ENCODE peak calls at places on chromosomes 3 and 15, in six cellular contexts. S is endothelial cell, D is PC-3, V is fibroblast of pulmonary artery, N is thyroid gland, F is progenitor cell of endocrine pancreas. X is an unnamed sample.

GRCh38 chr3:27976933-27977332 is 254.8 kb upstream of the EOMES start:
- DNase-seq in S (no peak), D (peak), V (peak), N (no peak), F (no peak), X (peak)

GRCh38 chr3:174398761-174399160 is 460.4 kb upstream of the NAALADL2 start:
- DNase-seq in S (no peak), D (no peak), V (peak), N (no peak), F (no peak), X (peak)

GRCh38 chr3:64000446-64001055 is 22.7 kb downstream of the PSMD6 start:
- DNase-seq in S (no peak), D (no peak), V (no peak), N (no peak), F (no peak), X (no peak)

GRCh38 chr15:89416339-89417183 is 79.8 kb downstream of the RHCG start:
- DNase-seq in S (peak), D (peak), V (peak), N (peak), F (peak), X (peak)

GRCh38 chr15:80969316-80969715 is 20.3 kb downstream of the MESD start:
- DNase-seq in S (no peak), D (no peak), V (no peak), N (no peak), F (no peak), X (no peak)

GRCh38 chr3:64345351-64345750 is 120.1 kb upstream of the PRICKLE2 start:
- DNase-seq in S (no peak), D (peak), V (peak), N (peak), F (no peak), X (peak)

GRCh38 chr3:13146643-13147143 is 73.5 kb upstream of the IQSEC1 start:
- DNase-seq in S (no peak), D (no peak), V (no peak), N (no peak), F (no peak), X (no peak)

GRCh38 chr3:134355416-134355815 is 18.8 kb downstream of the AMOTL2 start:
- DNase-seq in S (no peak), D (no peak), V (no peak), N (no peak), F (no peak), X (peak)

GRCh38 chr3:15271030-15271429 is 61.4 kb downstream of the SH3BP5 start:
- DNase-seq in S (no peak), D (no peak), V (no peak), N (no peak), F (no peak), X (no peak)

GRCh38 chr3:69869643-69870042 is 129.9 kb upstream of the SAMMSON start:
- DNase-seq in S (no peak), D (no peak), V (peak), N (no peak), F (no peak), X (no peak)

GRCh38 chr15:101121511-101122090 is 130.2 kb downstream of the CHSY1 start:
- DNase-seq in S (peak), D (peak), V (peak), N (peak), F (peak), X (peak)

GRCh38 chr3:72329354-72329753 is 518.9 kb downstream of the SHQ1 start:
- DNase-seq in S (no peak), D (no peak), V (peak), N (peak), F (no peak), X (no peak)

GRCh38 chr3:33858131-33858530 is 59.7 kb downstream of the PDCD6IP start:
- DNase-seq in S (no peak), D (peak), V (no peak), N (no peak), F (no peak), X (no peak)

GRCh38 chr3:85303156-85303555 is 344.4 kb downstream of the CADM2 start:
- DNase-seq in S (no peak), D (no peak), V (no peak), N (no peak), F (no peak), X (no peak)

GRCh38 chr15:101168463-101168824 is 83.4 kb downstream of the CHSY1 start:
- DNase-seq in S (no peak), D (no peak), V (peak), N (no peak), F (no peak), X (peak)

GRCh38 chr3:14522129-14522691 is 17.9 kb downstream of the GRIP2 start:
- DNase-seq in S (no peak), D (no peak), V (no peak), N (no peak), F (no peak), X (no peak)

GRCh38 chr15:69044899-69045298 is 30.4 kb downstream of the NOX5 start:
- DNase-seq in S (no peak), D (peak), V (peak), N (no peak), F (no peak), X (peak)

DNA sequence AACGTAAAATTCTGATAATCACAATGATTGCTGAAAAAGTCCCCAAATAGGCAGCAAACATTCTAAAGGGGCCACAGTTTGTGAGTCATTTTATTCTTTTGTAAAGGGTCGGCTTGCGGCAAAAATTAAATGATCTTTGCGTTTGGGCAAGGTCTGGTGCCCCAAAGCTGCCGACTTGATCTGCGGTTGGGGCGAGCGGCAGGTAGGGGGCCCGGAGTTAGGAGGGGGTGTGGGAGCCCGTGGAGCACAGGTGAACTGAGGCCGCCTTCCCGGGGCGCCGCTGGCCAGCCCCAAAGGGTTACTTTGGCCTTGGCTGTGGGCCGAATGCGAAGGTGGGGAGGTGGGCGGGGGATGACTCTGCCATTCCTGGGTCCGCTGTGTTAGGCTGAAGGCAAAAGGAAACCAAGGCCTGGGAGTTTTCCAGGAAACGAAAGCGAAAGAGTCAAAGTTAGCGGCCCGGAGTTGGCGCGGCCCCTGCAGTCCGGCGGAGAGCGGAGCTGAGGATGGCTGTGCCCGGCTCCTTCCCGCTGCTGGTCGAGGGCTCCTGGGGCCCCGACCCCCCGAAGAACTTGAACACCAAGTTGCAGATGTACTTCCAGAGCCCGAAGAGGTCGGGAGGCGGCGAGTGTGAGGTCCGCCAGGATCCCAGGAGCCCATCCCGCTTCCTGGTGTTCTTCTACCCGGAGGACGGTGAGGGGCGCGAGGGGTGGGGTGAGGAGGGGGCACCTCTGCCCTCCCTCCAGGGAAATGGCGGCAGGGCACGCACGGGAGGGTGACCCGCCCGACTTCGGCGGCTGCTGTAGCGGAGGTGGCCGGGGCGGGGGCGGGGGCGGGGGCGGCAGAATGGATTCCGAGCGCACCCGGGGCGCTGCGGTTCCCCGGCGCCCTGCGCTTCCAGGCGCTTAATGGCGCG is at the start of gene PARP14:
- DNase-seq in S (peak), D (peak), V (peak), N (peak), F (peak), X (peak)
- TF ChIP-seq CTCF in S (no peak), D (peak), V (no peak), N (no peak), F (peak), X (peak)

GRCh38 chr3:29515451-29515850 is 234.6 kb downstream of the RBMS3 start:
- DNase-seq in S (no peak), D (peak), V (peak), N (no peak), F (no peak), X (peak)

GRCh38 chr3:29525254-29525881 is 244.5 kb downstream of the RBMS3 start:
- DNase-seq in S (no peak), D (peak), V (peak), N (peak), F (no peak), X (peak)

GRCh38 chr3:29521751-29522150 is 240.9 kb downstream of the RBMS3 start:
- DNase-seq in S (no peak), D (no peak), V (no peak), N (no peak), F (no peak), X (no peak)

GRCh38 chr3:29516164-29516563 is 235.3 kb downstream of the RBMS3 start:
- DNase-seq in S (no peak), D (no peak), V (no peak), N (no peak), F (no peak), X (no peak)

DNA sequence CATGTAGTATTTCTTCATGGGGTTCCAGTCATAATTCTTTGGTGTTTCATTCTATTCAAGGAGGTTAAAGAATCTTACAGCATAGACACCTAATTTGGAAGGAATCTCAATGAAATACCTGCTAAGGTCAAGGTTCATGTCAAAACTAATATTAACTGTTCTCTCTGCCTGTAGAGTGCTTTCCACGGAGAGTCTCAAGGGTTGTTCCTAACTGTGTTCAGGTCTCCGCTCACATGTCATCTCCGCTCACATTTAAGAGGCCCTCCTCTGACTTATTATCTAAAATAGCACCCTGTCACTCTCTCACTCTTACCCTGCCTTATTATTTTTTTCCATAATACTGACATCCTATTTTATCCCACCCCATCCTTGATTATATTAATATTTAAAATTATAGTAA is 239.9 kb downstream of the RBMS3 start:
- DNase-seq in S (no peak), D (no peak), V (no peak), N (no peak), F (no peak), X (no peak)
- TF ChIP-seq CTCF in S (no peak), D (no peak), V (no peak), N (no peak), F (no peak), X (no peak)

GRCh38 chr3:11636372-11636760 is 7.3 kb downstream of the VGLL4 start:
- DNase-seq in S (no peak), D (no peak), V (no peak), N (no peak), F (no peak), X (no peak)
- TF ChIP-seq CTCF in S (no peak), D (no peak), V (no peak), N (no peak), F (no peak), X (no peak)

GRCh38 chr15:32991544-32992192 is 202.8 kb downstream of the FMN1 start:
- DNase-seq in S (no peak), D (no peak), V (no peak), N (no peak), F (no peak), X (no peak)

GRCh38 chr15:32990071-32990470 is 204.4 kb downstream of the FMN1 start:
- DNase-seq in S (no peak), D (no peak), V (no peak), N (no peak), F (no peak), X (peak)

GRCh38 chr15:32998182-32998581 is 196.3 kb downstream of the FMN1 start:
- DNase-seq in S (no peak), D (no peak), V (no peak), N (no peak), F (no peak), X (no peak)

GRCh38 chr15:32994810-32995424 is 199.6 kb downstream of the FMN1 start:
- DNase-seq in S (no peak), D (peak), V (peak), N (no peak), F (no peak), X (peak)

DNA sequence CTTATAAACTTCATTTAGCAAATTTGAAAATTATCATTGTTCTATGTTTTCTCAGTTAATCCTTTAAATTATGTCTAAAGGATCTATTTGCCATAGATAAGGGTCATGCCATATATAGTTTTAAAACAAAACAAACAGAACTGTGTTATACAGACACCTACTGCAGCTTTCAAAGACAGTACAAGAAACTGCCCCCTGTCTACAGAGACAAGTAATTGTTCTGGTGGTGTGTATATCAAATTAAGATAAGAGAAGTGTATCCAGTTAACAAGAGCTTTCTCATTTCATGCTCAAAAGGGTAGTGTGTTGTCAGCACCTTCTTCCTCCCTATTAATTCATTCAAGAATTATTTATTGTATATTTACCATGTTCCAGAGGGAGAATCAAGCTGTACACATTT is 201.2 kb downstream of the FMN1 start:
- DNase-seq in S (no peak), D (peak), V (peak), N (no peak), F (no peak), X (peak)
- TF ChIP-seq CTCF in S (peak), D (peak), V (peak), N (no peak), F (peak), X (peak)

GRCh38 chr3:193801094-193801493 is 208.1 kb downstream of the OPA1 start:
- DNase-seq in S (no peak), D (no peak), V (no peak), N (no peak), F (no peak), X (no peak)
- TF ChIP-seq CTCF in S (no peak), D (no peak), V (no peak), N (no peak), F (no peak), X (no peak)

DNA sequence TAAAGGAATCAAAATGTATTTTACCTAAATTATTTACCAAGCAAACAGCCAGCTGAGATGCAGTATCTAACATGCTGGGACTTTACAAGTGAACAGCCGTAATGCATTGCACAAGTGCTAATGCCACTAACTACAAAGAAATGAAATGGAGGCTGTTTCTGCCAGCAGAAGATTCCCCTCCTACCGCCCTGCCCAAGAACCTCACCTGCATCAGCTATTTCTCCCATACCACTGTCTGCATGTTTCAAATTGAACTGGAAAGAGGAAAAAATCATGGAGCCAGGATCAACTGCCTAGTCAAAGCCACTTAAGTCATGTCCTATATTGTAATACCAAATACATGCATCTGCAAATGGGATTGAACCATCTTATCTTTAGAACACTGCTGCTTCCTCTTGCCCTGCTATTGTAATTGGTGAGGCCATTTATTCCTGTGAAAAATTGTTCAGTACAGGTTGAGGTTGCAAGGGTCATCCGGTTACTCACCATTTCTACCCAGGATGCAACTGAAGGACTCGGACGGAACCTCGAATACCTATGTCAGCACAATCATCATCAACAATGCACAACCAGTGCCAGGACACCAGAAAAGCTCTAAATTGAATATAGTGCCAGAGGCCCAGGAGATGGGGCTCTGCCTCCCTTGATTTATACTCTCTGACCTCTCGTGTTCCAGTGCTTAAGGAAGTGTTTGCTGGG is 27.5 kb downstream of the ANXA2 start:
- DNase-seq in S (no peak), D (peak), V (peak), N (no peak), F (no peak), X (peak)
- TF ChIP-seq CTCF in S (no peak), D (no peak), V (no peak), N (no peak), F (no peak), X (no peak)